ENCODE peak calls at places on chromosomes 5 and 9, in five cellular contexts. One of them, this sample, is unnamed.

GRCh38 chr5:1793301-1793740 is 6.3 kb downstream of the MRPL36 start:
- DNase-seq in AG09309: no peak
- DNase-seq in IMR-90: peak; percentile 15
- DNase-seq in PC-9: no peak
- DNase-seq in spleen: peak; percentile 72
- DNase-seq in this sample: no peak

GRCh38 chr5:151685749-151686672 is 704 bp downstream of the SPARC start:
- DNase-seq in AG09309: no peak
- DNase-seq in PC-9: no peak
- DNase-seq in spleen: no peak
- DNase-seq in IMR-90: no peak
- DNase-seq in this sample: no peak

GRCh38 chr5:109690456-109691247 is 925 bp downstream of the MAN2A1 start:
- DNase-seq in spleen: peak; percentile 93
- DNase-seq in AG09309: peak; percentile 59
- DNase-seq in PC-9: peak; percentile 46
- DNase-seq in IMR-90: peak; percentile 83
- DNase-seq in this sample: peak; percentile 64

GRCh38 chr9:37449877-37450632 is 15.2 kb downstream of the ZBTB5 start:
- DNase-seq in IMR-90: no peak
- DNase-seq in AG09309: no peak
- DNase-seq in PC-9: no peak
- DNase-seq in spleen: no peak
- DNase-seq in this sample: no peak

GRCh38 chr9:129352157-129352870 is 174.3 kb upstream of the IER5L start:
- DNase-seq in IMR-90: no peak
- DNase-seq in PC-9: no peak
- DNase-seq in AG09309: no peak
- DNase-seq in spleen: no peak
- DNase-seq in this sample: no peak

GRCh38 chr9:134433101-134433500 is 106.8 kb downstream of the RXRA start:
- DNase-seq in PC-9: no peak
- DNase-seq in IMR-90: peak; percentile 20
- DNase-seq in AG09309: no peak
- DNase-seq in spleen: no peak
- DNase-seq in this sample: no peak

GRCh38 chr5:143696920-143697319 is 115.0 kb upstream of the HMHB1 start:
- DNase-seq in spleen: no peak
- DNase-seq in IMR-90: no peak
- DNase-seq in PC-9: no peak
- DNase-seq in AG09309: no peak
- DNase-seq in this sample: no peak

GRCh38 chr5:173307695-173308094 is 20.5 kb downstream of the STC2 start:
- DNase-seq in AG09309: no peak
- DNase-seq in spleen: no peak
- DNase-seq in PC-9: no peak
- DNase-seq in IMR-90: no peak
- DNase-seq in this sample: no peak

GRCh38 chr5:95824747-95825146 is 2.2 kb upstream of the GLRX start:
- DNase-seq in PC-9: no peak
- DNase-seq in AG09309: no peak
- DNase-seq in IMR-90: no peak
- DNase-seq in spleen: no peak
- DNase-seq in this sample: no peak

GRCh38 chr9:89178162-89179120 is at the start of gene SHC3:
- DNase-seq in spleen: no peak
- DNase-seq in IMR-90: peak; percentile 75
- DNase-seq in PC-9: peak; percentile 37
- DNase-seq in AG09309: no peak
- DNase-seq in this sample: no peak

GRCh38 chr5:158303261-158303660 is 444.3 kb upstream of the CLINT1 start:
- DNase-seq in spleen: no peak
- DNase-seq in PC-9: no peak
- DNase-seq in AG09309: no peak
- DNase-seq in IMR-90: no peak
- DNase-seq in this sample: no peak

GRCh38 chr5:132291026-132291425 is 3.2 kb upstream of the SLC22A4 start:
- DNase-seq in PC-9: no peak
- DNase-seq in AG09309: no peak
- DNase-seq in spleen: no peak
- DNase-seq in IMR-90: no peak
- DNase-seq in this sample: no peak

GRCh38 chr5:518721-519120 is 5.5 kb downstream of the SLC9A3 start:
- DNase-seq in PC-9: peak; percentile 69
- DNase-seq in AG09309: no peak
- DNase-seq in IMR-90: no peak
- DNase-seq in spleen: no peak
- DNase-seq in this sample: no peak

GRCh38 chr5:122312670-122312988 is 592 bp downstream of the SNCAIP start:
- DNase-seq in AG09309: no peak
- DNase-seq in PC-9: no peak
- DNase-seq in spleen: peak; percentile 69
- DNase-seq in IMR-90: peak; percentile 40
- DNase-seq in this sample: no peak

GRCh38 chr9:107105784-107106183 is 177.3 kb upstream of the RAD23B start:
- DNase-seq in IMR-90: no peak
- DNase-seq in spleen: no peak
- DNase-seq in PC-9: no peak
- DNase-seq in AG09309: no peak
- DNase-seq in this sample: no peak

GRCh38 chr5:151047814-151048425 is 27.5 kb downstream of the GPX3 start:
- DNase-seq in AG09309: no peak
- DNase-seq in spleen: no peak
- DNase-seq in PC-9: no peak
- DNase-seq in IMR-90: no peak
- DNase-seq in this sample: no peak

GRCh38 chr5:16855475-16855874 is 80.6 kb downstream of the MYO10 start:
- DNase-seq in IMR-90: peak; percentile 38
- DNase-seq in AG09309: no peak
- DNase-seq in spleen: no peak
- DNase-seq in PC-9: no peak
- DNase-seq in this sample: no peak

GRCh38 chr5:143229426-143229895 is 174.0 kb downstream of the NR3C1 start:
- DNase-seq in AG09309: no peak
- DNase-seq in spleen: no peak
- DNase-seq in IMR-90: no peak
- DNase-seq in PC-9: no peak
- DNase-seq in this sample: no peak

GRCh38 chr5:107241841-107242240 is 428.9 kb downstream of the EFNA5 start:
- DNase-seq in AG09309: no peak
- DNase-seq in IMR-90: no peak
- DNase-seq in PC-9: no peak
- DNase-seq in spleen: no peak
- DNase-seq in this sample: no peak

GRCh38 chr5:99275128-99275527 is 346.3 kb upstream of the CHD1 start:
- DNase-seq in AG09309: no peak
- DNase-seq in PC-9: no peak
- DNase-seq in spleen: no peak
- DNase-seq in IMR-90: no peak
- DNase-seq in this sample: no peak

GRCh38 chr5:138111937-138112336 is 27.3 kb downstream of the NME5 start:
- DNase-seq in AG09309: no peak
- DNase-seq in spleen: no peak
- DNase-seq in PC-9: no peak
- DNase-seq in IMR-90: peak; percentile 8
- DNase-seq in this sample: peak; percentile 3

GRCh38 chr9:132637351-132637750 is 32.4 kb downstream of the DDX31 start:
- DNase-seq in IMR-90: no peak
- DNase-seq in PC-9: no peak
- DNase-seq in AG09309: no peak
- DNase-seq in spleen: no peak
- DNase-seq in this sample: no peak

GRCh38 chr9:98099898-98100297 is 19.1 kb downstream of the TRIM14 start:
- DNase-seq in spleen: no peak
- DNase-seq in AG09309: no peak
- DNase-seq in IMR-90: no peak
- DNase-seq in PC-9: no peak
- DNase-seq in this sample: no peak

GRCh38 chr5:143985832-143986485 is 174.0 kb downstream of the HMHB1 start:
- DNase-seq in AG09309: peak; percentile 53
- DNase-seq in IMR-90: peak; percentile 79
- DNase-seq in spleen: no peak
- DNase-seq in PC-9: no peak
- DNase-seq in this sample: no peak

GRCh38 chr5:110460837-110461236 is 265.6 kb downstream of the TMEM232 start:
- DNase-seq in PC-9: no peak
- DNase-seq in spleen: no peak
- DNase-seq in IMR-90: no peak
- DNase-seq in AG09309: no peak
- DNase-seq in this sample: no peak

DNA sequence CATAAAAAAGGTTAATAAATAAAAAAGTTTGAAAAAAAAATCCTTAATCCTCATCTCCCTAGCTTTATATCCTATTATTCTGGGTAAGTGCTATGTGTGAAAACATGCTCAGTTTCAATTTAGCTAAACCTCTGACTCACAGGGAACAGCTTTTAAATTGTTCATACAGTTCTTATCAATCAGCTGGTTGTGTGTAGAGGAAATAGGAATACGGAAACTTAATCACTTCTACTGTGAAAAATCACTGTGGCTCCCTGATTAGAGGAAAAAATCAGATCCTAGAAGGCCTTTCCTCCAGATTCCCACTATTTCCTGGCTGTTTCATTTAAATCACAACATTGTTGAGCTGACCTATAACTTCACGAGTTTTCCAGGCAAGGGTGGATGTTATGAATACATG is 120.5 kb downstream of the MARCHF3 start:
- DNase-seq in AG09309: no peak
- DNase-seq in spleen: no peak
- DNase-seq in IMR-90: no peak
- DNase-seq in PC-9: no peak
- DNase-seq in this sample: no peak
- TF ChIP-seq CTCF in AG09309: no peak
- TF ChIP-seq CTCF in spleen: no peak
- TF ChIP-seq CTCF in IMR-90: no peak
- TF ChIP-seq CTCF in PC-9: no peak
- TF ChIP-seq CTCF in this sample: no peak

GRCh38 chr5:58459860-58460726 is at the start of gene PLK2:
- DNase-seq in PC-9: peak; percentile 95
- DNase-seq in AG09309: peak; percentile 82
- DNase-seq in IMR-90: peak; percentile 94
- DNase-seq in spleen: peak; percentile 98
- DNase-seq in this sample: peak; percentile 77
- H3K4me3 ChIP-seq in PC-9: peak within 1 kb of the TSS; percentile 90
- H3K4me3 ChIP-seq in AG09309: peak within 1 kb of the TSS; percentile 93
- H3K4me3 ChIP-seq in IMR-90: peak within 1 kb of the TSS; percentile 85
- H3K4me3 ChIP-seq in spleen: peak within 1 kb of the TSS; percentile 63
- H3K4me3 ChIP-seq in this sample: peak within 1 kb of the TSS; percentile 72

GRCh38 chr5:170896779-170897178 is 35.0 kb downstream of the RANBP17 start:
- DNase-seq in AG09309: no peak
- DNase-seq in IMR-90: peak; percentile 18
- DNase-seq in spleen: peak; percentile 58
- DNase-seq in PC-9: no peak
- DNase-seq in this sample: no peak
- TF ChIP-seq CTCF in AG09309: peak; percentile 46
- TF ChIP-seq CTCF in IMR-90: peak; percentile 41
- TF ChIP-seq CTCF in spleen: no peak
- TF ChIP-seq CTCF in PC-9: no peak
- TF ChIP-seq CTCF in this sample: peak; percentile 47

DNA sequence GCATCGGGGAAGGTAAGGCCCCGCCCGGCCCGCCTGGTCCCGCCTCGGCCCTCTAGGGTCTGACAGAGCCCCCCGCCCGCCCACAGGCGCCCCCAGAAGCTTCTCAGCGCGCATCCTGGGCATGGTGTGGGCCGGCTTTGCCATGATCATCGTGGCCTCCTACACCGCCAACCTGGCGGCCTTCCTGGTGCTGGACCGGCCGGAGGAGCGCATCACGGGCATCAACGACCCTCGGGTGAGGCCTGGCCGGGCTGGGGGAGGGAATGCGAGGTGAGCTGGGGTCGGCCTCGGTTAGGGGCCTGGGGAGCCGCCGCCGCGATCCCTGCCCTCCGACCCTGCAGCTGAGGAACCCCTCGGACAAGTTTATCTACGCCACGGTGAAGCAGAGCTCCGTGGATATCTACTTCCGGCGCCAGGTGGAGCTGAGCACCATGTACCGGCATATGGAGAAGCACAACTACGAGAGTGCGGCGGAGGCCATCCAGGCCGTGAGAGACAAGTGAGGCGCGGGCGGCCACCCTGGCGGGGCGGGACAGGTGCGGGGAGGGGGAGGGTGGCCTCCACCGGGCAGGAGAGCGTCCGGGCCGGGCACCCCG is 7.2 kb downstream of the LRRC26 start:
- DNase-seq in PC-9: no peak
- DNase-seq in spleen: no peak
- DNase-seq in AG09309: no peak
- DNase-seq in IMR-90: no peak
- DNase-seq in this sample: no peak
- H3K4me3 ChIP-seq in PC-9: no peak overlapping the region
- H3K4me3 ChIP-seq in spleen: no peak overlapping the region
- H3K4me3 ChIP-seq in AG09309: no peak overlapping the region
- H3K4me3 ChIP-seq in IMR-90: peak overlapping the region; percentile 31
- H3K4me3 ChIP-seq in this sample: no peak overlapping the region

DNA sequence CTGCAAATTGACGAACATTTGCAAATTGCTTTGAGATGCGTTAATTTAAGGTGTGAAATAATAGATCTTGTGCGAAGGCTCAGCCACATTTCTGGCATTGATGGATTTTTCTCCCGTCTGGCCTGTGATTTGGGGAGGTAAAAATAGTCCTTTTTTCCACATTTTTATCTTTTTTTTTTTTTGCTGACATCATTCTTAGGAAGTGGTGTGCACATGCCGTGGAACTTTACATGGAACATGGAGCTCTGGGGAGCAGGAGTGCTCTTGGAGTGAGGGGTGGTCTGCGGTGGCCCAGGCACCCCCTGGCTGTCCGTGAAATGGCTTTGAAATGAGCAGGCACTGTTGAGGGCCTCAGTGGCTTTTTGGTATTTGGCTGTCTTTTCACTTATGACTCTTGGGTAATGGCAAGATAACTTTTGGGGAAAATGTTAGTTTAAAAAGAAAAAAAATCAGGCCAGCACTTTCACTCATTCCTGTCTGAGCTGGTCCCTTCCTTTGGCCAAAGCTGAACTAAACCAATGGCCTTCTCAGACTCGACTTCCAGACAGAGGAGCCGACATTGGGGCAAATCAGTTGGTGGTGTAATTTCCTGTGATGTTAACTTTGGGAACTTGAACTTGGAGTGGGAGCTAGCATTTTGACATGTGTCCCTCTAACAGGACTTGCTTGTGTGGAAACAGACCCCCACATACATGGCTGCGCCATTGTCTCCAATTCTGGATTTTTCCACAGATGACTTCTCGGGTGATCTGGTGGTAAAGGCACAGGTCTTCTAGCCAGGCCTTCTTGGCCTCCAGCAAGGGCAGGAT is 4.2 kb downstream of the NEK6 start:
- DNase-seq in AG09309: no peak
- DNase-seq in spleen: no peak
- DNase-seq in PC-9: no peak
- DNase-seq in IMR-90: no peak
- DNase-seq in this sample: no peak
- TF ChIP-seq CTCF in AG09309: no peak
- TF ChIP-seq CTCF in spleen: no peak
- TF ChIP-seq CTCF in PC-9: no peak
- TF ChIP-seq CTCF in IMR-90: no peak
- TF ChIP-seq CTCF in this sample: no peak

DNA sequence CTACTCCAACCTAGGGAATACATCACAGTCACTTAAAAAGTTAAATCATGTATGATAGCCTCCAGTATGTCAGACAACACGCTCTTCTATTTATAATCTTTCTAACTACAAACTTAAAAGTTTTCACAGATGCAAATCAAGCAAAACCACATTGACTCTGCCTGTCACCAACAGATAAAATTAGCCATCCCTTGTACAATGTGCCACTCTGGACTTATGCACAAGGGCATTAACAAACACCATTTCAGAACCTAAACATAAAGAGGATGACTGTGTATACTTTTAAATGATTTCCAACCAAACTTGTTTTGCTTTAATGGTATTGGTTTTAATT is 14.7 kb downstream of the ERP44 start:
- DNase-seq in spleen: no peak
- DNase-seq in AG09309: no peak
- DNase-seq in PC-9: no peak
- DNase-seq in IMR-90: no peak
- DNase-seq in this sample: no peak
- H3K4me3 ChIP-seq in spleen: no peak overlapping the region
- H3K4me3 ChIP-seq in AG09309: no peak overlapping the region
- H3K4me3 ChIP-seq in PC-9: no peak overlapping the region
- H3K4me3 ChIP-seq in IMR-90: no peak overlapping the region
- H3K4me3 ChIP-seq in this sample: no peak overlapping the region